ENCODE peak calls at places on chromosomes 7 and 10, in six cellular contexts. L is right cardiac atrium; N is NCI-H510A treated with DMSO at 0.1 percent for 48 hours; X is germinal center; Z is transverse colon; F is stimulated activated CD4-positive, alpha-beta T cell treated with anti-CD3 and anti-CD28 coated beads, Interleukin-4, amount 100 ng/mL, for 1 hour. J is an unnamed sample.

GRCh38 chr10:109591631-109592030 is 331.7 kb downstream of the XPNPEP1 start:
- DNase-seq in L (no peak), N (no peak), X (no peak), Z (no peak), F (no peak), J (peak; percentile 26)

GRCh38 chr7:31692451-31692850 is 5.4 kb downstream of the PPP1R17 start:
- DNase-seq in L (no peak), N (no peak), X (no peak), Z (no peak), F (no peak), J (no peak)

GRCh38 chr7:102153586-102153948 is 133.1 kb upstream of the SH2B2 start:
- DNase-seq in L (peak; percentile 20), N (no peak), X (no peak), Z (no peak), F (no peak), J (no peak)

GRCh38 chr7:111639894-111640293 is 77.6 kb upstream of the IMMP2L start:
- DNase-seq in L (no peak), N (no peak), X (no peak), Z (no peak), F (no peak), J (no peak)

GRCh38 chr7:28608766-28609165 is 196.4 kb downstream of the CREB5 start:
- DNase-seq in L (no peak), N (no peak), X (no peak), Z (no peak), F (no peak), J (no peak)

GRCh38 chr10:132388901-132389630 is 7.9 kb upstream of the PWWP2B start:
- DNase-seq in L (peak; percentile 42), N (no peak), X (no peak), Z (peak; percentile 38), F (no peak), J (peak; percentile 75)

GRCh38 chr7:90766814-90767564 is 170.9 kb downstream of the CDK14 start:
- DNase-seq in L (peak; percentile 56), N (no peak), X (no peak), Z (peak; percentile 47), F (no peak), J (no peak)

GRCh38 chr10:88889559-88890337 is 9.7 kb downstream of the STAMBPL1 start:
- DNase-seq in L (no peak), N (no peak), X (peak; percentile 44), Z (no peak), F (no peak), J (no peak)

GRCh38 chr7:122893486-122893885 is 7.2 kb upstream of the CADPS2 start:
- DNase-seq in L (no peak), N (no peak), X (no peak), Z (no peak), F (no peak), J (no peak)

J was measured in 8988T.